ENCODE peak calls at places on chromosomes 7 and 10, in eight cellular contexts. F is body of pancreas, L is tibial nerve, Z is ovary, J is DND-41, P is A673, O is dorsolateral prefrontal cortex, N is fibroblast of pulmonary artery. T is an unnamed sample.

GRCh38 chr10:126893841-126894240 is 11.4 kb upstream of the DOCK1 start:
- DNase-seq in P (no peak), L (no peak), N (no peak), Z (no peak), J (no peak), F (no peak), O (no peak), T (no peak)

GRCh38 chr10:2392145-2392812 is 655.0 kb upstream of the ADARB2 start:
- DNase-seq in N (no peak), F (no peak), J (no peak), Z (no peak), L (no peak), P (no peak), O (no peak), T (no peak)

GRCh38 chr10:22606164-22606614 is 108.2 kb downstream of the PIP4K2A start:
- DNase-seq in Z (no peak), P (peak; percentile 56), L (peak; percentile 33), F (peak; percentile 20), O (no peak), J (peak; percentile 48), N (no peak), T (no peak)

GRCh38 chr7:96135241-96135640 is 186.7 kb downstream of the SLC25A13 start:
- DNase-seq in O (no peak), J (no peak), L (no peak), P (no peak), Z (no peak), F (no peak), N (no peak), T (no peak)

GRCh38 chr7:132065973-132066611 is 509.7 kb upstream of the PODXL start:
- DNase-seq in Z (no peak), P (peak; percentile 56), O (no peak), F (no peak), L (no peak), J (no peak), N (no peak), T (no peak)

GRCh38 chr10:89645742-89646172 is 715 bp upstream of the PANK1 start:
- DNase-seq in L (no peak), P (no peak), J (peak; percentile 8), F (peak; percentile 36), Z (no peak), N (no peak), O (no peak), T (no peak)

GRCh38 chr10:24953350-24954074 is 1.1 kb upstream of the PRTFDC1 start:
- DNase-seq in F (no peak), L (no peak), Z (peak; percentile 41), N (peak; percentile 77), P (no peak), J (no peak), O (no peak), T (no peak)

GRCh38 chr7:2117681-2118045 is 115.1 kb downstream of the MAD1L1 start:
- DNase-seq in N (no peak), Z (no peak), J (no peak), P (no peak), F (no peak), O (no peak), L (no peak), T (no peak)

GRCh38 chr10:23100331-23101030 is 5.1 kb downstream of the MSRB2 start:
- DNase-seq in L (no peak), P (peak; percentile 58), J (no peak), O (no peak), F (no peak), Z (no peak), N (no peak), T (no peak)

GRCh38 chr7:130219871-130220270 is 12.2 kb downstream of the SSMEM1 start:
- DNase-seq in O (no peak), J (no peak), Z (no peak), L (no peak), P (no peak), F (no peak), N (no peak), T (no peak)

GRCh38 chr7:74424291-74424880 is 29.3 kb upstream of the GTF2IRD1 start:
- DNase-seq in N (no peak), J (no peak), P (no peak), Z (no peak), F (no peak), O (no peak), L (no peak), T (no peak)

GRCh38 chr7:133253522-133253882 is 624 bp downstream of the EXOC4 start:
- DNase-seq in O (no peak), N (no peak), Z (no peak), L (peak; percentile 5), F (peak; percentile 43), J (peak; percentile 29), P (no peak), T (no peak)

GRCh38 chr10:114900658-114901057 is 37.3 kb upstream of the TRUB1 start:
- DNase-seq in N (no peak), L (no peak), Z (no peak), F (no peak), J (no peak), P (no peak), O (no peak), T (no peak)

GRCh38 chr10:46080886-46081285 is 34.8 kb upstream of the MSMB start:
- DNase-seq in J (no peak), O (no peak), Z (no peak), L (no peak), P (no peak), N (no peak), F (no peak), T (no peak)

GRCh38 chr10:43048301-43049051 is 28.4 kb upstream of the RET start:
- DNase-seq in Z (peak; percentile 2), F (no peak), L (no peak), N (no peak), O (peak; percentile 11), J (no peak), P (no peak), T (no peak)

GRCh38 chr7:156865493-156865892 is 27.5 kb downstream of the LMBR1 start:
- DNase-seq in P (no peak), J (no peak), N (no peak), L (no peak), F (no peak), O (no peak), Z (no peak), T (no peak)

GRCh38 chr7:42456756-42457276 is 219.8 kb upstream of the GLI3 start:
- DNase-seq in J (no peak), Z (no peak), N (no peak), P (peak; percentile 19), L (no peak), O (no peak), F (no peak), T (no peak)

DNA sequence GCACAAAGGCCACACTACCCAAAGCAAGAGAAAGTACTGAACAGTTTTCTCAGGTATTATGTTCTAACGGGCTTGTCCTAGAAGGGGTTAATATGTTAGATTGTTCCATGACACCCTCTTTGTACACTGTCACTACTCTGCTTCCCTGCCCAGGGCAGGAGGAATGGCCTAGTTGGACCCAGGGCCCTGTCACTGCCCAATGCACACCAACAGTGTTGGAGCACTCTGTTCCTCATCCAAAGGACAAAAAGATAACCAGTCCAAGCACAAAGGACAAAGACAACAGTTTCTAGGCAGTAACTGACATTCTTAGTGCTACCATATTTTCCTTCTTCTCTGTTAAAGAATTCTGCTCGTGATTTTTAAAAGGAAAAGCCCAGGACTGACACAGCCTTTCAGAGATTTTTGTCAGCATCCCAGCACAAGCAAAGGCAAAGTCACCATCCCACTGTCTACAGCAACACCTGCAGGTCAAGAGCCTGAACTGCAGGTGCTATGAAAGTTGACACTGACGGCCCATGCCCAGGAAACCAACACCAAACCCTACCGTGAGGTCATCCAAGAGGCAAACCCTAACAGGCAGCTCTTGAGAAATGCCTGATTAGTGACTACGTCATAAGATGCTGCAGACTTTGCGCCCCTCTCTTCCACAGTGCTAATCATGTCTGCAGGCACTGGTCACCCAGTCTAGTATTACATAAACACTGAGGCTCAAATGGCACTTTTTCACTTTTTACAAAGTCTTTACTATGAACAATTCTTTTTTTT is 13.2 kb downstream of the NUDCD3 start:
- DNase-seq in F (peak; percentile 63), N (peak; percentile 87), L (peak; percentile 38), O (peak; percentile 61), Z (peak; percentile 20), P (peak; percentile 68), J (peak; percentile 53), T (peak; percentile 48)
- TF ChIP-seq CTCF in F (peak; percentile 88), N (peak; percentile 100), L (peak; percentile 93), O (peak; percentile 93), Z (peak; percentile 55), P (peak; percentile 85), J (peak; percentile 91), T (peak; percentile 100)

DNA sequence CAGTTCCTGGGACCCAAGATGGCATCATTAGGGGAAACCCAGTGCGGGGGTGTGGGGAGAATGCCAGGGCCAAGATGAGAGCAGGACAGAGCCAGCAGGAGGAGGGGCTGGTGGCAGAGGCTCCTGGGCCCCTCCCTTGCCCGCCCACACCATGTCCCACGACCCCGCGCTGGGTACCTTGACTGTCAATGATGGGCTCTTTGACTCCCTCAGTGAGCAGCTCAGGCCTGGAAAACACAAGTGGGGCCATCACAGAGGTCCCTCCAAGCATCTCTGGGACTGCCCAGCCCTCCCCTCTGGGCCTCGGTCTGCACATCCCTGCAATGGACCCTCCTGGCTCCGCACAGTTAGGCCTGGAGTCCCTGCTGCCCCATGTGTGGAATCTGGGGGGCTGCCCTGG is 75.4 kb downstream of the RABGEF1 start:
- DNase-seq in P (no peak), J (no peak), O (no peak), L (no peak), Z (no peak), F (no peak), N (no peak), T (no peak)
- H3K4me3 ChIP-seq in P (no peak overlapping the region), J (no peak overlapping the region), O (no peak overlapping the region), L (no peak overlapping the region), Z (no peak overlapping the region), F (no peak overlapping the region), N (no peak overlapping the region), T (no peak overlapping the region)

GRCh38 chr7:123871998-123872867 is 27.3 kb downstream of the HYAL4 start:
- DNase-seq in F (peak; percentile 65), Z (peak; percentile 30), N (peak; percentile 76), L (peak; percentile 15), O (no peak), P (peak; percentile 67), J (peak; percentile 46), T (peak; percentile 19)
- TF ChIP-seq CTCF in F (peak; percentile 37), Z (no peak), N (peak; percentile 64), L (peak; percentile 39), O (peak; percentile 33), P (peak; percentile 72), J (peak; percentile 71), T (peak; percentile 51)

DNA sequence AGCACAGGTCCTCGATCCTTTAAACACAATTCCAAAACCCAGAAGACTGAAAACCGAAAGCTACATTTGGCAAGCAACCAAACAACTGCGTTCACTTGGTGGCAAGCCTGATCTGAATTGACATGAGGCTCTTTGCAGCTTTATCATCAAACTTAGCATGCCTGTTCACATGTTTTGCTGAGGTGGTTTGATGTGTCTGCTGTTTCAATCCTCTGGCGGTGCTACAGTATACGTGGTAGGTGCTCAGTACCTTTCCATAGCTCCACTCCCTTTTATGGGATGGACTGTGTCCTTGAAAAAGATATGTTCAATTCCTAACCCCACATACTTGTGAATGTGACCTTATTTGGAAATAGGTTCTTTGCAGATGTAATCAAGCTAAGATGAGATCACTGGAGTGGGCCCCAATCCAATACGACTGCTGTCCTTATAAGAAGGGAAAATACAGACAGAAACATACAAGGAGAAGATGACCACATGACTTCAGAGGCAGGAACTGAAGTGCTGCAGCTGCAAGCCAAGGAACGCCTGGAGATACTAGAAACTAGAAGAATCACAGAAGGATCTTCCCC is 33.4 kb downstream of the CCDC6 start:
- DNase-seq in P (peak; percentile 3), F (peak; percentile 77), O (no peak), Z (peak; percentile 39), N (peak; percentile 97), J (no peak), L (peak; percentile 41), T (peak; percentile 71)
- H3K4me3 ChIP-seq in P (no peak overlapping the region), F (no peak overlapping the region), O (no peak overlapping the region), Z (no peak overlapping the region), N (peak overlapping the region; percentile 31), J (no peak overlapping the region), L (no peak overlapping the region), T (no peak overlapping the region)

T was measured in astrocyte of the cerebellum.